ENCODE peak calls at places on chromosomes 11 and 22, in five cellular contexts. S is colonic mucosa, U is PC-3, X is transverse colon, B is RWPE2. W is an unnamed sample.

GRCh38 chr11:111585371-111585770 is 16.9 kb upstream of the SIK2 start:
- DNase-seq in X (no peak), B (no peak), U (peak; percentile 52), S (no peak), W (no peak)

GRCh38 chr11:87447606-87448005 is 409.9 kb downstream of the TMEM135 start:
- DNase-seq in S (no peak), U (no peak), B (no peak), X (no peak), W (no peak)

GRCh38 chr22:48316876-48317250 is 1510.8 kb downstream of the BRD1 start:
- DNase-seq in B (no peak), U (no peak), S (no peak), X (no peak), W (no peak)

GRCh38 chr11:134579709-134580634 is 167.9 kb upstream of the B3GAT1 start:
- DNase-seq in S (no peak), X (peak; percentile 33), B (no peak), U (no peak), W (peak; percentile 36)

GRCh38 chr11:70230840-70231710 is 28.0 kb downstream of the FADD start:
- DNase-seq in X (no peak), U (no peak), S (no peak), B (no peak), W (no peak)

GRCh38 chr11:9716275-9717039 is 52.6 kb downstream of the SWAP70 start:
- DNase-seq in U (peak; percentile 63), B (no peak), X (no peak), S (no peak), W (no peak)

GRCh38 chr22:17159504-17159951 is 451 bp upstream of the HDHD5 start:
- DNase-seq in U (peak; percentile 61), B (no peak), X (peak; percentile 62), S (peak; percentile 69), W (peak; percentile 60)

GRCh38 chr22:39996732-39997131 is 2.0 kb downstream of the FAM83F start:
- DNase-seq in S (no peak), B (no peak), U (no peak), X (no peak), W (no peak)

GRCh38 chr22:20567371-20567847 is 60.0 kb downstream of the MED15 start:
- DNase-seq in X (no peak), U (peak; percentile 91), S (no peak), B (no peak), W (no peak)

GRCh38 chr11:65714433-65714832 is 2.4 kb downstream of the KAT5 start:
- DNase-seq in B (no peak), U (no peak), X (no peak), S (no peak), W (no peak)

GRCh38 chr11:3046190-3046589 is 11.0 kb downstream of the CARS1 start:
- DNase-seq in B (no peak), S (no peak), U (peak; percentile 8), X (no peak), W (no peak)

GRCh38 chr11:16154715-16155396 is 201.5 kb downstream of the SOX6 start:
- DNase-seq in S (no peak), U (peak; percentile 57), B (no peak), X (no peak), W (no peak)

GRCh38 chr11:47533690-47534135 is 19.2 kb downstream of the CELF1 start:
- DNase-seq in U (no peak), X (no peak), S (no peak), B (no peak), W (no peak)

GRCh38 chr22:19875061-19875530 is 20.4 kb upstream of the GNB1L start:
- DNase-seq in S (peak; percentile 19), U (no peak), X (no peak), B (peak; percentile 56), W (no peak)

GRCh38 chr11:128342511-128343133 is 244.7 kb downstream of the ETS1 start:
- DNase-seq in X (peak; percentile 42), U (peak; percentile 96), B (no peak), S (peak; percentile 38), W (peak; percentile 66)

GRCh38 chr22:30021881-30022619 is 58.2 kb upstream of the HORMAD2 start:
- DNase-seq in X (no peak), U (no peak), B (no peak), S (no peak), W (no peak)

GRCh38 chr11:27331984-27332383 is 31.0 kb downstream of the CCDC34 start:
- DNase-seq in X (no peak), B (no peak), S (no peak), U (no peak), W (no peak)

GRCh38 chr11:122159861-122160260 is 43.8 kb upstream of the BLID start:
- DNase-seq in U (no peak), S (no peak), X (no peak), B (no peak), W (no peak)

GRCh38 chr11:8040261-8040920 is 40.6 kb upstream of the TUB start:
- DNase-seq in X (no peak), B (no peak), S (no peak), U (no peak), W (peak; percentile 23)

GRCh38 chr22:24706050-24706449 is 68.5 kb downstream of the PIWIL3 start:
- DNase-seq in S (no peak), U (no peak), X (no peak), B (no peak), W (no peak)

GRCh38 chr11:1267441-1268100 is 41.9 kb downstream of the TOLLIP start:
- DNase-seq in S (no peak), X (no peak), U (no peak), B (no peak), W (no peak)

GRCh38 chr11:105206633-105207032 is 67.1 kb upstream of the CARD18 start:
- DNase-seq in U (peak; percentile 77), X (no peak), S (no peak), B (no peak), W (no peak)
- H3K27ac ChIP-seq in U (peak overlapping the region; percentile 45), X (no peak overlapping the region), S (no peak overlapping the region), B (no peak overlapping the region), W (no peak overlapping the region)

GRCh38 chr11:50247309-50247874 is 214.7 kb downstream of the OR4C45 start:
- DNase-seq in S (no peak), U (no peak), B (no peak), X (no peak), W (no peak)

GRCh38 chr11:50246183-50246582 is 213.5 kb downstream of the OR4C45 start:
- DNase-seq in X (no peak), U (no peak), S (no peak), B (no peak), W (no peak)

DNA sequence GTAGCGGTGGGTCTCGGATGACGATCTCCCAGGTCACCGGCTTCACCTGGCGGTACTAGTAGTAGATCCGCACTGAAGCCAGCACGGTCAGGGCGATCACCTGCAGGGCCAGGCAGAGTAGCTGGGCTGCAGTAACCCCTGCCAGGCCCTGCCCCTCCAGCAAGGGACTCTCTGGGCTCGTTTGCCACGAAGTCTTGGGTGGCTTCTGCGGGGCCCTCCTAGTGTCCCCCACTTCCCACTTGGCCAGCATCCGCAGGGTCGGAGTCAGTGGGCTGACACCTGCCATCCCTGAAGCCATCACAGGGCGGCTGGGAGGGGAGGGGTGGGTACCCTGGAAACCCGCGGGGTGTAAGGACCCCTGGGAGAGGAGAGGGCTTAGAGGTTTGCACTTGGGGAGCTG is 214.0 kb downstream of the OR4C45 start:
- DNase-seq in U (no peak), X (no peak), B (no peak), S (no peak), W (no peak)
- H3K9me3 ChIP-seq in U (no peaks in the 10 kb centered on the region), X (no peaks in the 10 kb centered on the region), B (peaks cover 1% of the 10 kb centered on the region), S (no peaks in the 10 kb centered on the region), W (no peaks in the 10 kb centered on the region)

GRCh38 chr11:113562576-113562975 is 87.4 kb upstream of the DRD2 start:
- DNase-seq in S (no peak), U (no peak), X (no peak), B (no peak), W (no peak)

GRCh38 chr11:113567867-113568266 is 92.7 kb upstream of the DRD2 start:
- DNase-seq in U (no peak), X (no peak), B (no peak), S (no peak), W (no peak)

GRCh38 chr11:113567097-113567496 is 91.9 kb upstream of the DRD2 start:
- DNase-seq in S (no peak), B (no peak), X (no peak), U (no peak), W (no peak)

GRCh38 chr11:113562981-113563461 is 87.8 kb upstream of the DRD2 start:
- DNase-seq in U (peak; percentile 48), S (no peak), B (no peak), X (no peak), W (no peak)

GRCh38 chr11:113563766-113564165 is 88.6 kb upstream of the DRD2 start:
- DNase-seq in X (no peak), B (no peak), S (no peak), U (peak; percentile 53), W (no peak)
- H3K27ac ChIP-seq in X (no peak overlapping the region), B (no peak overlapping the region), S (no peak overlapping the region), U (no peak overlapping the region), W (no peak overlapping the region)

GRCh38 chr22:47295982-47296381 is 533.5 kb downstream of the TBC1D22A start:
- DNase-seq in S (no peak), X (no peak), U (no peak), B (no peak), W (no peak)
- H3K9me3 ChIP-seq in S (no peaks in the 10 kb centered on the region), X (no peaks in the 10 kb centered on the region), U (no peaks in the 10 kb centered on the region), B (no peaks in the 10 kb centered on the region), W (no peaks in the 10 kb centered on the region)

GRCh38 chr11:34340653-34341052 is 17.2 kb downstream of the ABTB2 start:
- DNase-seq in B (no peak), S (no peak), U (no peak), X (no peak), W (no peak)

GRCh38 chr11:34339149-34340064 is 18.4 kb downstream of the ABTB2 start:
- DNase-seq in B (no peak), X (no peak), U (peak; percentile 63), S (no peak), W (no peak)

GRCh38 chr11:34343153-34343552 is 14.7 kb downstream of the ABTB2 start:
- DNase-seq in U (peak; percentile 89), S (no peak), X (no peak), B (no peak), W (no peak)

GRCh38 chr11:34342008-34342533 is 15.7 kb downstream of the ABTB2 start:
- DNase-seq in B (no peak), X (peak; percentile 60), U (no peak), S (peak; percentile 60), W (no peak)

GRCh38 chr11:34341096-34341495 is 16.7 kb downstream of the ABTB2 start:
- DNase-seq in S (no peak), X (no peak), U (no peak), B (no peak), W (no peak)
- H3K27ac ChIP-seq in S (no peak overlapping the region), X (peak overlapping the region; percentile 59), U (no peak overlapping the region), B (no peak overlapping the region), W (no peak overlapping the region)

GRCh38 chr11:120486138-120486537 is 25.4 kb upstream of the GRIK4 start:
- DNase-seq in X (no peak), U (no peak), B (no peak), S (no peak), W (no peak)

DNA sequence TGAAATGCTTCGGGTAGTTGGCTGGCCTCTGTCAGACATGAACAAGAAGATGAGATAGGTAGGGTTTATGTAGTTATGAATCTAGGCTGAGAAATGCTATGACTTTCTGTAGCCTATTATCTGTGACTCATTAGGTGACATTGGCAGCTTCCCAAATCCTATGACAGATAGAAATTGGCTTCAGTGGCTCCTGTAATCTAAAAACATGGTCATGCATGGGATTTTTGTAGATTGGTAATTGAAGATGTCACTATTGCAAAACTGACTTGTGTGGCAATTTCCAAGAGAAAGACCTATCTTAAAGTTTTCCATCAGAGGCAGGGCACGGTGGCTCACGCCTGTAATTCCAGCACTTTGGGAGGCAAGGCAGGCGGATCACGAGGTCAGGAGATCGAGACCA is 29.4 kb upstream of the GRIK4 start:
- DNase-seq in U (peak; percentile 65), S (no peak), X (no peak), B (no peak), W (no peak)
- H3K9me3 ChIP-seq in U (no peaks in the 10 kb centered on the region), S (no peaks in the 10 kb centered on the region), X (no peaks in the 10 kb centered on the region), B (no peaks in the 10 kb centered on the region), W (no peaks in the 10 kb centered on the region)

GRCh38 chr11:130677486-130678153 is 229.2 kb downstream of the ADAMTS15 start:
- DNase-seq in B (no peak), S (no peak), X (no peak), U (peak; percentile 57), W (no peak)
- H3K27ac ChIP-seq in B (peak overlapping the region; percentile 11), S (no peak overlapping the region), X (peak overlapping the region; percentile 22), U (no peak overlapping the region), W (peak overlapping the region; percentile 86)